ENCODE peak calls at places on chromosomes 4 and X, in seven cellular contexts. W is EH; K is AG08395; H is adipocyte; L is germinal center; T is heart left ventricle; G is activated CD4-positive, alpha-beta T cell treated with anti-CD3 and anti-CD28 coated beads for 1 hour. E is an unnamed sample.

GRCh38 chr4:104205116-104205515 is 289.6 kb downstream of the CXXC4 start:
- DNase-seq in H (no peak), G (no peak), K (no peak), W (no peak), L (no peak), T (no peak), E (no peak)

GRCh38 chr4:184310171-184310567 is 92.5 kb upstream of the ENPP6 start:
- DNase-seq in K (no peak), W (peak), T (no peak), L (peak), G (no peak), H (no peak), E (peak)

GRCh38 chrX:12868747-12869146 is 1.9 kb downstream of the TLR7 start:
- DNase-seq in L (no peak), H (no peak), G (no peak), T (no peak), K (no peak), W (no peak), E (no peak)

GRCh38 chr4:157222764-157223145 is 2.2 kb downstream of the GRIA2 start:
- DNase-seq in H (no peak), G (no peak), T (no peak), W (no peak), K (no peak), L (no peak), E (no peak)

GRCh38 chr4:30396772-30397475 is 323.2 kb upstream of the PCDH7 start:
- DNase-seq in T (no peak), G (no peak), K (no peak), H (no peak), L (no peak), W (no peak), E (no peak)

GRCh38 chrX:19388741-19389140 is 45.0 kb downstream of the PDHA1 start:
- DNase-seq in T (no peak), H (no peak), L (no peak), G (no peak), K (no peak), W (no peak), E (no peak)

GRCh38 chr4:48594185-48594584 is 104.1 kb downstream of the ZAR1 start:
- DNase-seq in G (no peak), L (no peak), T (peak), W (no peak), H (no peak), K (no peak), E (no peak)

GRCh38 chrX:110082156-110082555 is 79.2 kb downstream of the TMEM164 start:
- DNase-seq in K (peak), L (no peak), W (peak), T (no peak), G (no peak), H (peak), E (no peak)

GRCh38 chr4:177448850-177449249 is 6.6 kb upstream of the AGA start:
- DNase-seq in T (no peak), H (peak), L (no peak), K (no peak), G (no peak), W (peak), E (no peak)

GRCh38 chrX:23465985-23466384 is 131.3 kb downstream of the PTCHD1 start:
- DNase-seq in L (no peak), T (no peak), H (no peak), W (no peak), G (no peak), K (no peak), E (no peak)

GRCh38 chr4:22391548-22391947 is 124.3 kb downstream of the ADGRA3 start:
- DNase-seq in G (no peak), W (peak), K (peak), T (no peak), H (peak), L (no peak), E (no peak)

GRCh38 chr4:22458112-22458511 is 57.8 kb downstream of the ADGRA3 start:
- DNase-seq in G (no peak), H (no peak), K (no peak), L (no peak), T (no peak), W (no peak), E (no peak)

GRCh38 chr4:173531085-173531965 is 1.3 kb upstream of the HAND2 start:
- DNase-seq in H (peak), T (peak), W (no peak), L (no peak), G (no peak), K (no peak), E (no peak)

GRCh38 chr4:163558539-163559044 is 64.1 kb downstream of the TMA16 start:
- DNase-seq in G (no peak), K (no peak), L (peak), T (no peak), H (no peak), W (no peak), E (no peak)

GRCh38 chr4:79756496-79756895 is 316.5 kb downstream of the ANTXR2 start:
- DNase-seq in L (no peak), K (no peak), H (no peak), W (no peak), T (no peak), G (no peak), E (no peak)

GRCh38 chrX:96464880-96465558 is 219.6 kb upstream of the DIAPH2 start:
- DNase-seq in G (no peak), L (no peak), K (no peak), T (no peak), H (no peak), W (no peak), E (no peak)

GRCh38 chr4:88960576-88960975 is 96.4 kb downstream of the FAM13A start:
- DNase-seq in K (no peak), G (no peak), L (no peak), T (no peak), W (no peak), H (no peak), E (no peak)

GRCh38 chr4:85166318-85166717 is 199.8 kb upstream of the WDFY3 start:
- DNase-seq in G (no peak), L (no peak), T (no peak), K (no peak), W (no peak), H (no peak), E (peak)

GRCh38 chrX:133350751-133351150 is 64.5 kb downstream of the GPC4 start:
- DNase-seq in K (no peak), T (no peak), H (peak), G (no peak), W (no peak), L (no peak), E (no peak)

GRCh38 chrX:110964761-110965160 is 131.2 kb upstream of the PAK3 start:
- DNase-seq in L (no peak), H (no peak), K (no peak), G (no peak), W (no peak), T (no peak), E (peak)

GRCh38 chr4:101232074-101232776 is 115.1 kb downstream of the PPP3CA start:
- DNase-seq in W (peak), L (no peak), H (peak), K (peak), G (no peak), T (no peak), E (no peak)

GRCh38 chr4:135434936-135435335 is 1233.3 kb upstream of the PABPC4L start:
- DNase-seq in K (no peak), H (peak), T (no peak), G (no peak), L (no peak), W (peak), E (no peak)

GRCh38 chr4:127730142-127730913 is at the start of gene SLC25A31:
- DNase-seq in H (no peak), L (no peak), K (no peak), T (no peak), W (no peak), G (no peak), E (no peak)

GRCh38 chr4:8906991-8907595 is 35.5 kb upstream of the HMX1 start:
- DNase-seq in T (peak), G (peak), K (no peak), H (no peak), L (no peak), W (no peak), E (no peak)

GRCh38 chr4:55635760-55636621 is at the start of gene NMU:
- DNase-seq in H (peak), T (peak), L (peak), G (no peak), W (peak), K (no peak), E (peak)

GRCh38 chrX:8784162-8784561 is 17.0 kb downstream of the FAM9A start:
- DNase-seq in T (no peak), L (no peak), H (no peak), K (no peak), W (no peak), G (no peak), E (no peak)

E was measured in SHP77.